ENCODE peak calls at places on chromosomes 16 and 17, in four cellular contexts. One of them, this sample, is unnamed.

GRCh38 chr16:84829168-84829965 is 9.6 kb downstream of the CRISPLD2 start:
- DNase-seq in neural progenitor cell: peak; percentile 42
- DNase-seq in CD8-positive, alpha-beta memory T cell: no peak
- DNase-seq in NCI-H460: no peak
- DNase-seq in this sample: no peak

GRCh38 chr16:84526794-84527485 is 22.5 kb upstream of the MEAK7 start:
- DNase-seq in neural progenitor cell: peak; percentile 80
- DNase-seq in CD8-positive, alpha-beta memory T cell: no peak
- DNase-seq in NCI-H460: no peak
- DNase-seq in this sample: no peak

GRCh38 chr17:69031839-69032238 is 28.9 kb downstream of the ABCA9 start:
- DNase-seq in neural progenitor cell: no peak
- DNase-seq in CD8-positive, alpha-beta memory T cell: no peak
- DNase-seq in NCI-H460: no peak
- DNase-seq in this sample: no peak

GRCh38 chr17:8606415-8606814 is 24.1 kb downstream of the MYH10 start:
- DNase-seq in neural progenitor cell: no peak
- DNase-seq in CD8-positive, alpha-beta memory T cell: no peak
- DNase-seq in NCI-H460: no peak
- DNase-seq in this sample: no peak

GRCh38 chr16:71526111-71526998 is at the start of gene CHST4:
- DNase-seq in neural progenitor cell: peak; percentile 68
- DNase-seq in CD8-positive, alpha-beta memory T cell: no peak
- DNase-seq in NCI-H460: peak; percentile 4
- DNase-seq in this sample: no peak

GRCh38 chr16:180101-180920 is at the start of gene HBQ1:
- DNase-seq in neural progenitor cell: peak; percentile 78
- DNase-seq in CD8-positive, alpha-beta memory T cell: peak; percentile 27
- DNase-seq in NCI-H460: no peak
- DNase-seq in this sample: no peak

GRCh38 chr17:77319211-77320031 is 178.7 kb downstream of the SEC14L1 start:
- DNase-seq in neural progenitor cell: peak; percentile 29
- DNase-seq in CD8-positive, alpha-beta memory T cell: peak; percentile 22
- DNase-seq in NCI-H460: peak; percentile 84
- DNase-seq in this sample: peak; percentile 57

GRCh38 chr17:68302666-68303065 is 11.4 kb downstream of the ARSG start:
- DNase-seq in neural progenitor cell: no peak
- DNase-seq in CD8-positive, alpha-beta memory T cell: no peak
- DNase-seq in NCI-H460: no peak
- DNase-seq in this sample: no peak

GRCh38 chr17:81665205-81666091 is 957 bp downstream of the OXLD1 start:
- DNase-seq in neural progenitor cell: peak; percentile 23
- DNase-seq in CD8-positive, alpha-beta memory T cell: peak; percentile 16
- DNase-seq in NCI-H460: no peak
- DNase-seq in this sample: no peak

GRCh38 chr17:19610879-19611278 is 37.7 kb upstream of the ALDH3A2 start:
- DNase-seq in neural progenitor cell: no peak
- DNase-seq in CD8-positive, alpha-beta memory T cell: no peak
- DNase-seq in NCI-H460: no peak
- DNase-seq in this sample: no peak

GRCh38 chr17:67837965-67838364 is 12.7 kb downstream of the BPTF start:
- DNase-seq in neural progenitor cell: no peak
- DNase-seq in CD8-positive, alpha-beta memory T cell: no peak
- DNase-seq in NCI-H460: no peak
- DNase-seq in this sample: no peak

GRCh38 chr17:80101160-80101945 is at the start of gene GAA:
- DNase-seq in neural progenitor cell: peak; percentile 96
- DNase-seq in CD8-positive, alpha-beta memory T cell: peak; percentile 89
- DNase-seq in NCI-H460: peak; percentile 75
- DNase-seq in this sample: peak; percentile 78

GRCh38 chr16:24683250-24683649 is 46.2 kb upstream of the TNRC6A start:
- DNase-seq in neural progenitor cell: no peak
- DNase-seq in CD8-positive, alpha-beta memory T cell: no peak
- DNase-seq in NCI-H460: no peak
- DNase-seq in this sample: no peak

GRCh38 chr16:17312100-17312732 is 158.5 kb downstream of the XYLT1 start:
- DNase-seq in neural progenitor cell: no peak
- DNase-seq in CD8-positive, alpha-beta memory T cell: no peak
- DNase-seq in NCI-H460: no peak
- DNase-seq in this sample: no peak

GRCh38 chr16:73131153-73131862 is 83.4 kb upstream of the ZFHX3 start:
- DNase-seq in neural progenitor cell: no peak
- DNase-seq in CD8-positive, alpha-beta memory T cell: no peak
- DNase-seq in NCI-H460: no peak
- DNase-seq in this sample: no peak

GRCh38 chr16:58024673-58025350 is 742 bp upstream of the MMP15 start:
- DNase-seq in neural progenitor cell: peak; percentile 70
- DNase-seq in CD8-positive, alpha-beta memory T cell: peak; percentile 9
- DNase-seq in NCI-H460: no peak
- DNase-seq in this sample: no peak

GRCh38 chr17:49787932-49788442 is 494 bp upstream of the KAT7 start:
- DNase-seq in neural progenitor cell: peak; percentile 47
- DNase-seq in CD8-positive, alpha-beta memory T cell: peak; percentile 8
- DNase-seq in NCI-H460: no peak
- DNase-seq in this sample: peak; percentile 2

GRCh38 chr17:66654764-66655163 is 180.2 kb upstream of the CACNG5 start:
- DNase-seq in neural progenitor cell: no peak
- DNase-seq in CD8-positive, alpha-beta memory T cell: no peak
- DNase-seq in NCI-H460: no peak
- DNase-seq in this sample: no peak

GRCh38 chr17:81821603-81822311 is 11.3 kb downstream of the MCRIP1 start:
- DNase-seq in neural progenitor cell: no peak
- DNase-seq in CD8-positive, alpha-beta memory T cell: no peak
- DNase-seq in NCI-H460: peak; percentile 73
- DNase-seq in this sample: no peak

GRCh38 chr17:44221072-44221861 is 1.8 kb upstream of the UBTF start:
- DNase-seq in neural progenitor cell: peak; percentile 92
- DNase-seq in CD8-positive, alpha-beta memory T cell: peak; percentile 56
- DNase-seq in NCI-H460: peak; percentile 61
- DNase-seq in this sample: peak; percentile 57

GRCh38 chr17:74392848-74393247 is 25.5 kb downstream of the GPR142 start:
- DNase-seq in neural progenitor cell: no peak
- DNase-seq in CD8-positive, alpha-beta memory T cell: no peak
- DNase-seq in NCI-H460: no peak
- DNase-seq in this sample: no peak

GRCh38 chr17:20291853-20292252 is 175.5 kb downstream of the LGALS9B start:
- DNase-seq in neural progenitor cell: no peak
- DNase-seq in CD8-positive, alpha-beta memory T cell: no peak
- DNase-seq in NCI-H460: no peak
- DNase-seq in this sample: no peak

GRCh38 chr16:50530277-50531236 is 17.6 kb upstream of the NKD1 start:
- DNase-seq in neural progenitor cell: no peak
- DNase-seq in CD8-positive, alpha-beta memory T cell: no peak
- DNase-seq in NCI-H460: no peak
- DNase-seq in this sample: no peak

GRCh38 chr17:40121886-40122465 is at the start of gene MSL1:
- DNase-seq in neural progenitor cell: peak; percentile 95
- DNase-seq in CD8-positive, alpha-beta memory T cell: peak; percentile 84
- DNase-seq in NCI-H460: peak; percentile 77
- DNase-seq in this sample: peak; percentile 78